ENCODE peak calls at places on chromosome 9, in nine cellular contexts. S, L, O, J, N, K, U, P and T are unnamed samples.

GRCh38 chr9:129021091-129021490 is 7.0 kb downstream of the SH3GLB2 start:
- DNase-seq in S (no peak), L (no peak), O (no peak), J (no peak), N (no peak), K (no peak), U (no peak), P (peak), T (no peak)

GRCh38 chr9:109341561-109341960 is 20.7 kb upstream of the EPB41L4B start:
- DNase-seq in S (no peak), L (no peak), O (no peak), J (no peak), N (no peak), K (no peak), U (peak), P (no peak), T (no peak)

GRCh38 chr9:28051559-28051958 is 478.3 kb upstream of the C9orf72 start:
- DNase-seq in S (no peak), L (no peak), O (no peak), J (peak), N (no peak), K (no peak), U (no peak), P (no peak), T (peak)

GRCh38 chr9:133948138-133948537 is 44.0 kb downstream of the VAV2 start:
- DNase-seq in S (no peak), L (no peak), O (no peak), J (peak), N (no peak), K (no peak), U (no peak), P (no peak), T (no peak)

GRCh38 chr9:134626576-134627416 is 14.8 kb upstream of the COL5A1 start:
- DNase-seq in S (peak), L (peak), O (no peak), J (peak), N (no peak), K (no peak), U (no peak), P (no peak), T (peak)

GRCh38 chr9:108569624-108570023 is 286.2 kb downstream of the ACTL7B start:
- DNase-seq in S (no peak), L (peak), O (no peak), J (peak), N (no peak), K (no peak), U (peak), P (no peak), T (peak)

GRCh38 chr9:10059044-10059443 is 553.8 kb downstream of the PTPRD start:
- DNase-seq in S (no peak), L (peak), O (peak), J (peak), N (no peak), K (no peak), U (no peak), P (no peak), T (peak)

GRCh38 chr9:106920701-106921283 is 57.8 kb downstream of the ZNF462 start:
- DNase-seq in S (no peak), L (peak), O (no peak), J (peak), N (peak), K (no peak), U (peak), P (no peak), T (peak)

GRCh38 chr9:136557036-136557435 is 11.2 kb upstream of the NOTCH1 start:
- DNase-seq in S (no peak), L (no peak), O (no peak), J (no peak), N (no peak), K (no peak), U (no peak), P (no peak), T (no peak)

GRCh38 chr9:13688990-13689600 is 409.6 kb upstream of the MPDZ start:
- DNase-seq in S (no peak), L (no peak), O (peak), J (peak), N (no peak), K (no peak), U (no peak), P (no peak), T (peak)

GRCh38 chr9:29039258-29039657 is 1466.0 kb upstream of the C9orf72 start:
- DNase-seq in S (no peak), L (no peak), O (no peak), J (peak), N (no peak), K (no peak), U (peak), P (no peak), T (peak)

GRCh38 chr9:135980926-135981630 is 19.9 kb upstream of the UBAC1 start:
- DNase-seq in S (no peak), L (no peak), O (no peak), J (no peak), N (no peak), K (no peak), U (no peak), P (no peak), T (no peak)

GRCh38 chr9:127589955-127590370 is 22.1 kb upstream of the STXBP1 start:
- DNase-seq in S (peak), L (peak), O (peak), J (peak), N (peak), K (peak), U (peak), P (peak), T (peak)

GRCh38 chr9:137818286-137818685 is 59.3 kb upstream of the CACNA1B start:
- DNase-seq in S (no peak), L (no peak), O (no peak), J (no peak), N (no peak), K (no peak), U (no peak), P (no peak), T (no peak)

GRCh38 chr9:113598451-113598850 is 134.9 kb downstream of the RGS3 start:
- DNase-seq in S (peak), L (no peak), O (no peak), J (no peak), N (no peak), K (no peak), U (no peak), P (no peak), T (peak)

GRCh38 chr9:120965344-120966004 is 38.9 kb upstream of the TRAF1 start:
- DNase-seq in S (peak), L (no peak), O (peak), J (no peak), N (no peak), K (peak), U (no peak), P (no peak), T (no peak)

GRCh38 chr9:130043654-130044623 is 950 bp upstream of the FNBP1 start:
- DNase-seq in S (peak), L (peak), O (peak), J (peak), N (peak), K (peak), U (no peak), P (no peak), T (peak)
- H2AFZ ChIP-seq in S (no peak), L (peak), O (peak), J (peak), N (no peak), K (peak), U (peak), P (peak), T (peak)

GRCh38 chr9:132474253-132474652 is 64.2 kb downstream of the CFAP77 start:
- DNase-seq in S (no peak), L (peak), O (peak), J (no peak), N (peak), K (no peak), U (no peak), P (no peak), T (no peak)
- H2AFZ ChIP-seq in S (no peak), L (no peak), O (no peak), J (no peak), N (no peak), K (no peak), U (no peak), P (no peak), T (no peak)

GRCh38 chr9:112013261-112013660 is 116.6 kb downstream of the UGCG start:
- DNase-seq in S (no peak), L (no peak), O (no peak), J (no peak), N (no peak), K (no peak), U (no peak), P (no peak), T (no peak)
- H2AFZ ChIP-seq in S (no peak), L (no peak), O (no peak), J (no peak), N (no peak), K (peak), U (peak), P (no peak), T (no peak)

GRCh38 chr9:72309366-72310133 is 55.5 kb downstream of the ZFAND5 start:
- DNase-seq in S (no peak), L (no peak), O (no peak), J (no peak), N (no peak), K (no peak), U (no peak), P (no peak), T (peak)

GRCh38 chr9:72306771-72307170 is 58.2 kb downstream of the ZFAND5 start:
- DNase-seq in S (no peak), L (no peak), O (no peak), J (no peak), N (no peak), K (no peak), U (no peak), P (no peak), T (no peak)

GRCh38 chr9:72300884-72301283 is 64.1 kb downstream of the ZFAND5 start:
- DNase-seq in S (no peak), L (no peak), O (no peak), J (no peak), N (no peak), K (no peak), U (no peak), P (peak), T (no peak)

GRCh38 chr9:72304538-72304937 is 60.5 kb downstream of the ZFAND5 start:
- DNase-seq in S (no peak), L (no peak), O (no peak), J (no peak), N (no peak), K (no peak), U (no peak), P (no peak), T (no peak)

GRCh38 chr9:72305102-72305546 is 59.9 kb downstream of the ZFAND5 start:
- DNase-seq in S (peak), L (peak), O (peak), J (peak), N (peak), K (peak), U (peak), P (peak), T (peak)
- H2AFZ ChIP-seq in S (no peak), L (peak), O (peak), J (peak), N (no peak), K (peak), U (peak), P (peak), T (no peak)

DNA sequence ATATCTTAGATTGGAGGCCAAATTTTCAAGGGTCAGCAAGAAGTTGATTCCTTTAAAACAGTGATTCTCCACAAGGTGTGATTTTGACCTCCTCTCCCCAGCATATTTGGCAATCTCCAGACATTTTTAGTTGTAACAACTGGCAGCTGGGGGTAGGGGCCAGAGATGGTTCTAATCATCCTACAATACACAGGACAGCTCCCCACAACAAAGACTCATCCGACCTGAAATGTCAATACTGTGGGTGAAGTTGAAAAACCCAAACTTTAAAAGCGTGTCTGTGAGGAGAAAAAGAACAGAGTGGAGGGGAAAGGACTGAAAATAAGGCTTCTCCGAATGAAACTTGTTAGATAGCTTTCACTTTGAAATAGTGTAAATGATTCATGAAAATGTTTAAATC is 10.0 kb upstream of the STRBP start:
- DNase-seq in S (no peak), L (no peak), O (no peak), J (no peak), N (no peak), K (no peak), U (no peak), P (no peak), T (no peak)
- H2AFZ ChIP-seq in S (no peak), L (no peak), O (no peak), J (no peak), N (no peak), K (no peak), U (no peak), P (no peak), T (no peak)

GRCh38 chr9:80157561-80157983 is 585.8 kb downstream of the TLE4 start:
- DNase-seq in S (no peak), L (peak), O (no peak), J (peak), N (no peak), K (no peak), U (no peak), P (no peak), T (peak)

GRCh38 chr9:80156262-80156661 is 584.5 kb downstream of the TLE4 start:
- DNase-seq in S (no peak), L (no peak), O (no peak), J (no peak), N (no peak), K (no peak), U (no peak), P (no peak), T (no peak)

GRCh38 chr9:80156725-80157124 is 585.0 kb downstream of the TLE4 start:
- DNase-seq in S (no peak), L (peak), O (no peak), J (peak), N (no peak), K (no peak), U (no peak), P (no peak), T (no peak)

GRCh38 chr9:80157128-80157527 is 585.4 kb downstream of the TLE4 start:
- DNase-seq in S (no peak), L (no peak), O (no peak), J (no peak), N (no peak), K (no peak), U (no peak), P (no peak), T (no peak)

GRCh38 chr9:80158150-80158549 is 586.4 kb downstream of the TLE4 start:
- DNase-seq in S (no peak), L (no peak), O (no peak), J (no peak), N (no peak), K (no peak), U (no peak), P (no peak), T (no peak)
- H2AFZ ChIP-seq in S (no peak), L (no peak), O (no peak), J (no peak), N (no peak), K (no peak), U (no peak), P (peak), T (no peak)

DNA sequence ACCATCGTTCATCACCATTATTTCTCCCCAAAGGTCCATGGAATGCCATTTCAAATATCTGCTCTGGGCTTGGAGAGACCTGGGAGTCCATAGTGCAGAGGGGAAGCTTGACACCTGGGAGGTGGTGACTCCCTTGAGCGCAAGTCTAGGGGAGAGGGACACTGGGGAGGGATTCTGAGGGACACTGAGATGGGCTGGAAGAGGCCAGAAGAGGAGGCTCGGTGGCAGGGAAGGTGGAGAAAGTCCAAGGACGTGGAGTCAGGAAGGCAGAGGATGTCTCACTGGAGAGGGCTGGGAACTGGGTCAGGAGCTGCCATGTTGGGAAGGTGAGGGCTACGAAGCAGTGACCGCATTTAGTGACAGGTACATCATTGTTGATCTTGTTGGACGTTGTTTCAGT is 160.3 kb upstream of the MVB12B start:
- DNase-seq in S (no peak), L (no peak), O (no peak), J (no peak), N (no peak), K (no peak), U (no peak), P (no peak), T (no peak)
- H2AFZ ChIP-seq in S (no peak), L (no peak), O (no peak), J (no peak), N (no peak), K (no peak), U (no peak), P (no peak), T (no peak)

GRCh38 chr9:99360026-99360425 is 137.9 kb downstream of the SEC61B start:
- DNase-seq in S (no peak), L (no peak), O (no peak), J (no peak), N (no peak), K (peak), U (no peak), P (no peak), T (no peak)

GRCh38 chr9:99356512-99356971 is 134.5 kb downstream of the SEC61B start:
- DNase-seq in S (no peak), L (no peak), O (no peak), J (no peak), N (no peak), K (no peak), U (no peak), P (no peak), T (no peak)

GRCh38 chr9:99359336-99359735 is 137.3 kb downstream of the SEC61B start:
- DNase-seq in S (no peak), L (no peak), O (no peak), J (no peak), N (no peak), K (no peak), U (no peak), P (no peak), T (no peak)

GRCh38 chr9:99358668-99359067 is 136.6 kb downstream of the SEC61B start:
- DNase-seq in S (no peak), L (no peak), O (no peak), J (no peak), N (no peak), K (no peak), U (no peak), P (no peak), T (no peak)

DNA sequence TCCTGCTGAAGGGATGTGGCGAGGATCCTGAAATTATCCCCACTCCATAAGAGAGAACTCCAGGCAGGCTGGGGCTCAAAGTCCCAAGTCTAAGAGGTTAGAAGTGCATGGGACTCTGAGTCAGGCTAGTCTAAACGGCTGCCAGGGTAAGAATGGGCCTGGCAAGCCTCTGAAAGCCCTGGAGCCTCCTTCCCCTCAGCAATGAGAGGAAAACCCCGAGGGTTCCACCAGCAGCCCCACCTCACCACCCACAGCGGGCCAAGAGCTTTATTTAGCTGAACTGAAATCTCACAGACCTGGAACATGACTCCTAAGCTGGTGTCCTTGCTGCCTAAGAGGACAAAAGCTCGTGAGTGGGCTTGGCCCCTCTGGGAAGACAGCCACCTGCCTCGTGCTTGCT is 135.5 kb downstream of the SEC61B start:
- DNase-seq in S (no peak), L (no peak), O (no peak), J (no peak), N (no peak), K (no peak), U (no peak), P (no peak), T (no peak)
- H2AFZ ChIP-seq in S (no peak), L (no peak), O (no peak), J (no peak), N (no peak), K (no peak), U (no peak), P (no peak), T (no peak)

GRCh38 chr9:1869843-1870242 is 145.3 kb upstream of the SMARCA2 start:
- DNase-seq in S (peak), L (no peak), O (peak), J (no peak), N (peak), K (peak), U (no peak), P (peak), T (no peak)

GRCh38 chr9:1875921-1876448 is 139.2 kb upstream of the SMARCA2 start:
- DNase-seq in S (no peak), L (no peak), O (no peak), J (no peak), N (no peak), K (no peak), U (no peak), P (peak), T (no peak)

GRCh38 chr9:1875251-1875851 is 139.8 kb upstream of the SMARCA2 start:
- DNase-seq in S (no peak), L (no peak), O (no peak), J (no peak), N (no peak), K (no peak), U (no peak), P (peak), T (no peak)

GRCh38 chr9:1870915-1871314 is 144.2 kb upstream of the SMARCA2 start:
- DNase-seq in S (no peak), L (no peak), O (no peak), J (no peak), N (no peak), K (no peak), U (no peak), P (no peak), T (no peak)

DNA sequence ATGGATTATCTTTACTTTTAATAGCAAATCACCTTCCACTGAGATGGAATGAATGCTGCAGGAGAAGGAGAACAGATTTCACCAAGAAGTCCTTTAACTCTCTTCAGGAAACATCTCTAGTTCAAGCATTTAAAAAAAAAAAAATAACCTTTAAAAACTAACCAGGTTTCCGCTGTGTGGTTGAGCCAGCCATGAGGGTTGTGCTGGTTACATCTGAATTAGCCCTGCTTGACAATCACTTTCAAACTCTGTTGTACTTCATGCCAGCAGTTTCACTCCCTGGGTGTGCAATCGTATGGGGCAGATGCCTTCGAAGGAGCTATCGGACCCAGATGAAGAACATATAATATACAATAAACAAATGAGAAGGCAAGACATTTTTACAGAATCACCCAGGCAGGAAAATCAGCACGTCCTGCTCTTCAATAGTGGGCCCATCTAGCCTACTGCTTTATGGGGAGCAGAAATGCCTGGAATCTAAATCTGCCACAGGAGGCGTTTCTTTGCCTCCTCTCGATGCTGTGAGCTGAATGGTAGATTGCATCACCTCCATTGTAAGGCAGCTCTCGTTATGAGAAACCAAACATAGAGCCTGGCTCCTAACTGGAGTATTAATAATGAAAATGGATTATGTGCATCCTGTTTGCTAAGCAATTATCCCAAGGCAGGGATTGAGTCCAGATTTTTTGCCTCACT is 143.5 kb upstream of the SMARCA2 start:
- DNase-seq in S (peak), L (no peak), O (peak), J (no peak), N (peak), K (no peak), U (no peak), P (peak), T (no peak)
- H2AFZ ChIP-seq in S (peak), L (no peak), O (peak), J (no peak), N (no peak), K (no peak), U (no peak), P (no peak), T (no peak)

DNA sequence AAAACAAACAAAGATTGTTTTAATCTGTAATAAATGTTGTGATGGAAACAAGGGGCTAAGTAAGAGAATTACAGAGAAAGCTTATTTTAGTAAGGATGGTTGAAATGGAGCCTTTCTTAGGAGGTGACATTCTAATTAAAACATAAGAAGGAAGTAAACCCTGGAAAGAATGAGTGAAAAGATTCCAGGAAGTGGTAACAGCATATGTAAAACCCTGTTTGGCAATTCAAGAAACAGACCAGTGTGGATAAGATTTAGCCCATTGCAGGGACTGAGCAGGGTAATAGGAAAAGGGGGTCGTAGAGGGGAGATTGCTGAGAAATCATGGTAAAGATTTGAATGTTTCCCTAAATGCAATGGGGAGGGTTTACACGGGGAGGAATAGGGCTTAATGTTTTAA is 21.6 kb upstream of the PIP5K1B start:
- DNase-seq in S (no peak), L (no peak), O (no peak), J (no peak), N (no peak), K (no peak), U (no peak), P (no peak), T (no peak)
- H2AFZ ChIP-seq in S (no peak), L (no peak), O (no peak), J (no peak), N (no peak), K (no peak), U (no peak), P (no peak), T (no peak)